ENCODE peak calls at places on chromosome 18, in seven cellular contexts. D is SK-N-SH, X is K562, A is HepG2, J is GM12878, R is HCT116, G is H1. Z is an unnamed sample.

GRCh38 chr18:7789853-7790552 is 222.9 kb downstream of the PTPRM start:
- DNase-seq in R (peak), J (no peak), X (no peak), G (no peak), A (peak), D (peak), Z (peak)

GRCh38 chr18:497688-498087 is 2.8 kb downstream of the COLEC12 start:
- DNase-seq in D (no peak), A (no peak), J (no peak), X (no peak), G (no peak), R (no peak), Z (no peak)

GRCh38 chr18:8374652-8375051 is 234.6 kb upstream of the RAB12 start:
- DNase-seq in J (no peak), D (no peak), R (no peak), A (no peak), X (no peak), G (no peak), Z (no peak)

GRCh38 chr18:7084080-7084765 is 33.4 kb downstream of the LAMA1 start:
- DNase-seq in R (no peak), G (no peak), X (no peak), J (peak), A (no peak), D (no peak), Z (no peak)

GRCh38 chr18:26051845-26052244 is 38.6 kb downstream of the SS18 start:
- DNase-seq in D (peak), J (no peak), A (no peak), G (no peak), X (no peak), R (no peak), Z (no peak)

GRCh38 chr18:2974731-2975130 is 38.2 kb downstream of the LPIN2 start:
- DNase-seq in R (no peak), X (no peak), J (no peak), G (no peak), D (no peak), A (no peak), Z (no peak)

GRCh38 chr18:27447530-27447929 is 262.4 kb upstream of the CHST9 start:
- DNase-seq in D (no peak), G (no peak), R (no peak), A (no peak), J (no peak), X (no peak), Z (no peak)

GRCh38 chr18:67359868-67360838 is 156.4 kb downstream of the DSEL start:
- DNase-seq in A (peak), G (no peak), D (peak), X (no peak), R (no peak), J (no peak), Z (no peak)

GRCh38 chr18:12308386-12309100 is 502 bp downstream of the TUBB6 start:
- DNase-seq in D (peak), J (no peak), G (peak), R (no peak), A (peak), X (peak), Z (no peak)

GRCh38 chr18:47244041-47244440 is 7.4 kb downstream of the SKOR2 start:
- DNase-seq in R (no peak), G (no peak), D (no peak), A (no peak), X (no peak), J (no peak), Z (no peak)

GRCh38 chr18:62852851-62853250 is 137.5 kb downstream of the PHLPP1 start:
- DNase-seq in D (no peak), X (no peak), A (no peak), G (no peak), J (no peak), R (no peak), Z (no peak)

GRCh38 chr18:48766025-48766424 is 184.7 kb downstream of the SMAD7 start:
- DNase-seq in D (no peak), A (no peak), G (no peak), X (no peak), R (no peak), J (no peak), Z (no peak)
- TF ChIP-seq YY1 in D (no peak), A (no peak), G (no peak), X (no peak), R (no peak), J (no peak), Z (no peak)

GRCh38 chr18:73639788-73640187 is 507.8 kb downstream of the FBXO15 start:
- DNase-seq in D (no peak), X (no peak), A (no peak), R (no peak), J (no peak), G (no peak), Z (no peak)
- TF ChIP-seq YY1 in D (no peak), X (no peak), A (no peak), R (no peak), J (no peak), G (no peak), Z (no peak)

GRCh38 chr18:75070625-75071483 is 138.1 kb downstream of the PTGR3 start:
- DNase-seq in J (peak), A (peak), R (peak), X (peak), G (no peak), D (no peak), Z (no peak)
- TF ChIP-seq YY1 in J (no peak), A (no peak), R (no peak), X (no peak), G (no peak), D (no peak), Z (no peak)

GRCh38 chr18:68564961-68565360 is 149.9 kb downstream of the TMX3 start:
- DNase-seq in A (no peak), R (no peak), X (no peak), G (no peak), D (no peak), J (no peak), Z (no peak)
- TF ChIP-seq YY1 in A (no peak), R (no peak), X (no peak), G (no peak), D (no peak), J (no peak), Z (no peak)

Z was measured in NT2/D1.